ENCODE peak calls at places on chromosomes 2 and 18, in six cellular contexts. One of them, this sample, is unnamed.

GRCh38 chr2:197873293-197873701 is 68.9 kb downstream of the PLCL1 start:
- DNase-seq in activated CD4-positive, alpha-beta T cell treated with anti-CD3 and anti-CD28 coated beads, Interleukin-2, amount 50 U/mL, for 1 hour: no peak
- DNase-seq in ELF-1: peak; percentile 37
- DNase-seq in ovary: no peak
- DNase-seq in NCI-H2029: no peak
- DNase-seq in Peyer's patch: no peak
- DNase-seq in this sample: no peak

GRCh38 chr18:55763298-55763697 is 175.3 kb upstream of the TCF4 start:
- DNase-seq in activated CD4-positive, alpha-beta T cell treated with anti-CD3 and anti-CD28 coated beads, Interleukin-2, amount 50 U/mL, for 1 hour: no peak
- DNase-seq in ELF-1: no peak
- DNase-seq in ovary: no peak
- DNase-seq in NCI-H2029: no peak
- DNase-seq in Peyer's patch: no peak
- DNase-seq in this sample: no peak

GRCh38 chr2:224838335-224838734 is 122.2 kb upstream of the CCDC195 start:
- DNase-seq in activated CD4-positive, alpha-beta T cell treated with anti-CD3 and anti-CD28 coated beads, Interleukin-2, amount 50 U/mL, for 1 hour: no peak
- DNase-seq in ELF-1: no peak
- DNase-seq in ovary: no peak
- DNase-seq in NCI-H2029: no peak
- DNase-seq in Peyer's patch: no peak
- DNase-seq in this sample: no peak

GRCh38 chr2:152278536-152278935 is 56.4 kb upstream of the FMNL2 start:
- DNase-seq in activated CD4-positive, alpha-beta T cell treated with anti-CD3 and anti-CD28 coated beads, Interleukin-2, amount 50 U/mL, for 1 hour: no peak
- DNase-seq in ELF-1: no peak
- DNase-seq in ovary: no peak
- DNase-seq in NCI-H2029: no peak
- DNase-seq in Peyer's patch: no peak
- DNase-seq in this sample: no peak

GRCh38 chr2:134906726-134907125 is 11.9 kb upstream of the CCNT2 start:
- DNase-seq in activated CD4-positive, alpha-beta T cell treated with anti-CD3 and anti-CD28 coated beads, Interleukin-2, amount 50 U/mL, for 1 hour: no peak
- DNase-seq in ELF-1: no peak
- DNase-seq in ovary: no peak
- DNase-seq in NCI-H2029: no peak
- DNase-seq in Peyer's patch: no peak
- DNase-seq in this sample: no peak

GRCh38 chr2:73244580-73244979 is 10.5 kb downstream of the CCT7 start:
- DNase-seq in activated CD4-positive, alpha-beta T cell treated with anti-CD3 and anti-CD28 coated beads, Interleukin-2, amount 50 U/mL, for 1 hour: no peak
- DNase-seq in ELF-1: no peak
- DNase-seq in ovary: no peak
- DNase-seq in NCI-H2029: no peak
- DNase-seq in Peyer's patch: no peak
- DNase-seq in this sample: no peak

GRCh38 chr2:146721486-146721885 is 1123.3 kb upstream of the ACVR2A start:
- DNase-seq in activated CD4-positive, alpha-beta T cell treated with anti-CD3 and anti-CD28 coated beads, Interleukin-2, amount 50 U/mL, for 1 hour: no peak
- DNase-seq in ELF-1: no peak
- DNase-seq in ovary: no peak
- DNase-seq in NCI-H2029: peak; percentile 90
- DNase-seq in Peyer's patch: peak; percentile 44
- DNase-seq in this sample: no peak

GRCh38 chr2:9207641-9208301 is 1.2 kb downstream of the ASAP2 start:
- DNase-seq in activated CD4-positive, alpha-beta T cell treated with anti-CD3 and anti-CD28 coated beads, Interleukin-2, amount 50 U/mL, for 1 hour: no peak
- DNase-seq in ELF-1: peak; percentile 49
- DNase-seq in ovary: peak; percentile 34
- DNase-seq in NCI-H2029: no peak
- DNase-seq in Peyer's patch: peak; percentile 80
- DNase-seq in this sample: no peak

GRCh38 chr2:143296089-143296488 is 166.9 kb downstream of the ARHGAP15 start:
- DNase-seq in activated CD4-positive, alpha-beta T cell treated with anti-CD3 and anti-CD28 coated beads, Interleukin-2, amount 50 U/mL, for 1 hour: no peak
- DNase-seq in ELF-1: no peak
- DNase-seq in ovary: no peak
- DNase-seq in NCI-H2029: no peak
- DNase-seq in Peyer's patch: no peak
- DNase-seq in this sample: no peak

GRCh38 chr2:109604597-109604996 is 9.2 kb downstream of the SEPTIN10 start:
- DNase-seq in activated CD4-positive, alpha-beta T cell treated with anti-CD3 and anti-CD28 coated beads, Interleukin-2, amount 50 U/mL, for 1 hour: no peak
- DNase-seq in ELF-1: no peak
- DNase-seq in ovary: no peak
- DNase-seq in NCI-H2029: no peak
- DNase-seq in Peyer's patch: no peak
- DNase-seq in this sample: no peak

GRCh38 chr18:55510809-55511208 is 77.2 kb downstream of the TCF4 start:
- DNase-seq in activated CD4-positive, alpha-beta T cell treated with anti-CD3 and anti-CD28 coated beads, Interleukin-2, amount 50 U/mL, for 1 hour: no peak
- DNase-seq in ELF-1: no peak
- DNase-seq in ovary: no peak
- DNase-seq in NCI-H2029: no peak
- DNase-seq in Peyer's patch: no peak
- DNase-seq in this sample: no peak

GRCh38 chr2:65939687-65940086 is 495.2 kb upstream of the MEIS1 start:
- DNase-seq in activated CD4-positive, alpha-beta T cell treated with anti-CD3 and anti-CD28 coated beads, Interleukin-2, amount 50 U/mL, for 1 hour: no peak
- DNase-seq in ELF-1: no peak
- DNase-seq in ovary: no peak
- DNase-seq in NCI-H2029: no peak
- DNase-seq in Peyer's patch: no peak
- DNase-seq in this sample: no peak

GRCh38 chr18:31386683-31387082 is 10.1 kb downstream of the DSG4 start:
- DNase-seq in activated CD4-positive, alpha-beta T cell treated with anti-CD3 and anti-CD28 coated beads, Interleukin-2, amount 50 U/mL, for 1 hour: no peak
- DNase-seq in ELF-1: no peak
- DNase-seq in ovary: no peak
- DNase-seq in NCI-H2029: no peak
- DNase-seq in Peyer's patch: no peak
- DNase-seq in this sample: no peak

GRCh38 chr2:113075030-113075429 is 7.3 kb downstream of the IL1F10 start:
- DNase-seq in activated CD4-positive, alpha-beta T cell treated with anti-CD3 and anti-CD28 coated beads, Interleukin-2, amount 50 U/mL, for 1 hour: no peak
- DNase-seq in ELF-1: no peak
- DNase-seq in ovary: no peak
- DNase-seq in NCI-H2029: no peak
- DNase-seq in Peyer's patch: no peak
- DNase-seq in this sample: no peak

GRCh38 chr2:217530399-217531100 is 472.2 kb downstream of the TNS1 start:
- DNase-seq in activated CD4-positive, alpha-beta T cell treated with anti-CD3 and anti-CD28 coated beads, Interleukin-2, amount 50 U/mL, for 1 hour: no peak
- DNase-seq in ELF-1: no peak
- DNase-seq in ovary: peak; percentile 45
- DNase-seq in NCI-H2029: no peak
- DNase-seq in Peyer's patch: no peak
- DNase-seq in this sample: peak; percentile 54

GRCh38 chr2:1081411-1082225 is 131.0 kb downstream of the SNTG2 start:
- DNase-seq in activated CD4-positive, alpha-beta T cell treated with anti-CD3 and anti-CD28 coated beads, Interleukin-2, amount 50 U/mL, for 1 hour: no peak
- DNase-seq in ELF-1: no peak
- DNase-seq in ovary: no peak
- DNase-seq in NCI-H2029: peak; percentile 47
- DNase-seq in Peyer's patch: no peak
- DNase-seq in this sample: peak; percentile 60

GRCh38 chr2:36296798-36297197 is 58.8 kb upstream of the CRIM1 start:
- DNase-seq in activated CD4-positive, alpha-beta T cell treated with anti-CD3 and anti-CD28 coated beads, Interleukin-2, amount 50 U/mL, for 1 hour: no peak
- DNase-seq in ELF-1: no peak
- DNase-seq in ovary: no peak
- DNase-seq in NCI-H2029: no peak
- DNase-seq in Peyer's patch: no peak
- DNase-seq in this sample: no peak

GRCh38 chr2:85765081-85765731 is 11.4 kb downstream of the ATOH8 start:
- DNase-seq in activated CD4-positive, alpha-beta T cell treated with anti-CD3 and anti-CD28 coated beads, Interleukin-2, amount 50 U/mL, for 1 hour: no peak
- DNase-seq in ELF-1: peak; percentile 95
- DNase-seq in ovary: no peak
- DNase-seq in NCI-H2029: peak; percentile 25
- DNase-seq in Peyer's patch: no peak
- DNase-seq in this sample: no peak

GRCh38 chr18:39675358-39675757 is 2109.8 kb upstream of the CELF4 start:
- DNase-seq in activated CD4-positive, alpha-beta T cell treated with anti-CD3 and anti-CD28 coated beads, Interleukin-2, amount 50 U/mL, for 1 hour: no peak
- DNase-seq in ELF-1: no peak
- DNase-seq in ovary: no peak
- DNase-seq in NCI-H2029: no peak
- DNase-seq in Peyer's patch: no peak
- DNase-seq in this sample: no peak

GRCh38 chr2:212114489-212114888 is 424.1 kb downstream of the ERBB4 start:
- DNase-seq in activated CD4-positive, alpha-beta T cell treated with anti-CD3 and anti-CD28 coated beads, Interleukin-2, amount 50 U/mL, for 1 hour: no peak
- DNase-seq in ELF-1: no peak
- DNase-seq in ovary: no peak
- DNase-seq in NCI-H2029: no peak
- DNase-seq in Peyer's patch: no peak
- DNase-seq in this sample: no peak

GRCh38 chr2:51717318-51717717 is 685.4 kb upstream of the NRXN1 start:
- DNase-seq in activated CD4-positive, alpha-beta T cell treated with anti-CD3 and anti-CD28 coated beads, Interleukin-2, amount 50 U/mL, for 1 hour: no peak
- DNase-seq in ELF-1: no peak
- DNase-seq in ovary: no peak
- DNase-seq in NCI-H2029: no peak
- DNase-seq in Peyer's patch: no peak
- DNase-seq in this sample: no peak

GRCh38 chr2:96116879-96117533 is 635 bp upstream of the ADRA2B start:
- DNase-seq in activated CD4-positive, alpha-beta T cell treated with anti-CD3 and anti-CD28 coated beads, Interleukin-2, amount 50 U/mL, for 1 hour: peak; percentile 58
- DNase-seq in ELF-1: peak; percentile 63
- DNase-seq in ovary: no peak
- DNase-seq in NCI-H2029: peak; percentile 28
- DNase-seq in Peyer's patch: peak; percentile 77
- DNase-seq in this sample: peak; percentile 51

GRCh38 chr2:8615252-8616083 is 66.4 kb upstream of the ID2 start:
- DNase-seq in activated CD4-positive, alpha-beta T cell treated with anti-CD3 and anti-CD28 coated beads, Interleukin-2, amount 50 U/mL, for 1 hour: no peak
- DNase-seq in ELF-1: no peak
- DNase-seq in ovary: no peak
- DNase-seq in NCI-H2029: no peak
- DNase-seq in Peyer's patch: no peak
- DNase-seq in this sample: peak; percentile 59

GRCh38 chr18:22683196-22683676 is 249.9 kb upstream of the RBBP8 start:
- DNase-seq in activated CD4-positive, alpha-beta T cell treated with anti-CD3 and anti-CD28 coated beads, Interleukin-2, amount 50 U/mL, for 1 hour: no peak
- DNase-seq in ELF-1: no peak
- DNase-seq in ovary: peak; percentile 81
- DNase-seq in NCI-H2029: peak; percentile 86
- DNase-seq in Peyer's patch: peak; percentile 91
- DNase-seq in this sample: peak; percentile 84

GRCh38 chr2:12604248-12604801 is 112.4 kb upstream of the TRIB2 start:
- DNase-seq in activated CD4-positive, alpha-beta T cell treated with anti-CD3 and anti-CD28 coated beads, Interleukin-2, amount 50 U/mL, for 1 hour: no peak
- DNase-seq in ELF-1: no peak
- DNase-seq in ovary: no peak
- DNase-seq in NCI-H2029: no peak
- DNase-seq in Peyer's patch: no peak
- DNase-seq in this sample: no peak

GRCh38 chr2:239298126-239298804 is 102.6 kb downstream of the HDAC4 start:
- DNase-seq in activated CD4-positive, alpha-beta T cell treated with anti-CD3 and anti-CD28 coated beads, Interleukin-2, amount 50 U/mL, for 1 hour: peak; percentile 72
- DNase-seq in ELF-1: no peak
- DNase-seq in ovary: no peak
- DNase-seq in NCI-H2029: no peak
- DNase-seq in Peyer's patch: peak; percentile 47
- DNase-seq in this sample: peak; percentile 15

GRCh38 chr2:66201242-66201641 is 233.7 kb upstream of the MEIS1 start:
- DNase-seq in activated CD4-positive, alpha-beta T cell treated with anti-CD3 and anti-CD28 coated beads, Interleukin-2, amount 50 U/mL, for 1 hour: no peak
- DNase-seq in ELF-1: no peak
- DNase-seq in ovary: no peak
- DNase-seq in NCI-H2029: no peak
- DNase-seq in Peyer's patch: no peak
- DNase-seq in this sample: no peak